ENCODE peak calls at places on chromosomes 1 and 21, in eight cellular contexts. C, V, F, Q, J, T, K and L are unnamed samples.

GRCh38 chr1:156387899-156388813 is 19.1 kb downstream of the RHBG start:
- DNase-seq in V (no peak), J (no peak), K (no peak), Q (no peak), T (no peak), C (no peak), F (no peak), L (no peak)

GRCh38 chr1:61301824-61302652 is 219.7 kb downstream of the NFIA start:
- DNase-seq in C (no peak), K (no peak), V (peak; percentile 43), J (no peak), F (peak; percentile 66), Q (peak; percentile 53), T (no peak), L (no peak)

GRCh38 chr1:53473463-53473862 is 14.3 kb downstream of the DMRTB1 start:
- DNase-seq in J (no peak), C (no peak), V (no peak), F (peak; percentile 28), K (no peak), T (no peak), Q (no peak), L (no peak)

GRCh38 chr1:206816390-206817287 is 44.3 kb upstream of the IL10 start:
- DNase-seq in T (no peak), F (peak; percentile 25), K (no peak), V (no peak), J (no peak), Q (no peak), C (no peak), L (no peak)

GRCh38 chr1:19623523-19623922 is 20.6 kb upstream of the NBL1 start:
- DNase-seq in V (no peak), C (no peak), T (no peak), J (no peak), K (no peak), F (no peak), Q (no peak), L (no peak)

GRCh38 chr1:235935506-235936224 is 69.0 kb upstream of the LYST start:
- DNase-seq in Q (no peak), F (no peak), K (no peak), V (no peak), J (peak; percentile 33), T (peak; percentile 57), C (no peak), L (no peak)

GRCh38 chr1:169546087-169546995 is 39.9 kb downstream of the F5 start:
- DNase-seq in C (peak; percentile 63), F (peak; percentile 89), T (peak; percentile 33), V (peak; percentile 78), K (no peak), Q (peak; percentile 66), J (peak; percentile 55), L (no peak)

GRCh38 chr1:209485167-209485566 is 98.3 kb upstream of the CAMK1G start:
- DNase-seq in K (no peak), V (peak; percentile 5), T (no peak), Q (no peak), F (peak; percentile 81), J (peak; percentile 73), C (no peak), L (peak; percentile 86)

GRCh38 chr1:236862615-236863211 is 67.6 kb downstream of the MTR start:
- DNase-seq in V (peak; percentile 92), K (no peak), C (no peak), F (no peak), Q (no peak), T (no peak), J (peak; percentile 63), L (no peak)

GRCh38 chr21:39316062-39316461 is 2.6 kb upstream of the BRWD1 start:
- DNase-seq in T (no peak), K (no peak), J (no peak), V (no peak), Q (no peak), F (no peak), C (no peak), L (no peak)

GRCh38 chr21:33783580-33783979 is 132.0 kb downstream of the ATP5PO start:
- DNase-seq in F (no peak), Q (no peak), K (no peak), J (no peak), T (no peak), V (no peak), C (no peak), L (no peak)

GRCh38 chr1:85406887-85407593 is 57.9 kb downstream of the DDAH1 start:
- DNase-seq in C (no peak), J (peak; percentile 55), Q (peak; percentile 96), K (no peak), T (peak; percentile 42), F (peak; percentile 95), V (peak; percentile 81), L (no peak)

GRCh38 chr1:153553691-153554608 is 4.9 kb upstream of the S100A3 start:
- DNase-seq in J (no peak), F (peak; percentile 32), K (no peak), Q (peak; percentile 42), V (no peak), T (no peak), C (no peak), L (peak; percentile 8)

GRCh38 chr1:102790997-102791396 is 317.3 kb downstream of the COL11A1 start:
- DNase-seq in T (no peak), C (no peak), V (no peak), K (no peak), J (no peak), F (peak; percentile 4), Q (no peak), L (no peak)

GRCh38 chr1:57279909-57280666 is 143.8 kb downstream of the DAB1 start:
- DNase-seq in C (no peak), Q (no peak), J (no peak), T (no peak), K (no peak), F (no peak), V (peak; percentile 7), L (peak; percentile 52)

GRCh38 chr1:68308034-68308433 is 75.7 kb upstream of the WLS start:
- DNase-seq in C (no peak), T (no peak), K (no peak), J (no peak), Q (no peak), F (no peak), V (peak; percentile 61), L (no peak)

GRCh38 chr1:25690396-25690956 is 73.9 kb downstream of the MAN1C1 start:
- DNase-seq in Q (no peak), T (no peak), K (no peak), C (no peak), F (no peak), V (no peak), J (no peak), L (no peak)
- H3K27ac ChIP-seq in Q (no peak overlapping the region), T (no peak overlapping the region), K (no peak overlapping the region), C (no peak overlapping the region), F (no peak overlapping the region), V (no peak overlapping the region), J (no peak overlapping the region), L (no peak overlapping the region)

DNA sequence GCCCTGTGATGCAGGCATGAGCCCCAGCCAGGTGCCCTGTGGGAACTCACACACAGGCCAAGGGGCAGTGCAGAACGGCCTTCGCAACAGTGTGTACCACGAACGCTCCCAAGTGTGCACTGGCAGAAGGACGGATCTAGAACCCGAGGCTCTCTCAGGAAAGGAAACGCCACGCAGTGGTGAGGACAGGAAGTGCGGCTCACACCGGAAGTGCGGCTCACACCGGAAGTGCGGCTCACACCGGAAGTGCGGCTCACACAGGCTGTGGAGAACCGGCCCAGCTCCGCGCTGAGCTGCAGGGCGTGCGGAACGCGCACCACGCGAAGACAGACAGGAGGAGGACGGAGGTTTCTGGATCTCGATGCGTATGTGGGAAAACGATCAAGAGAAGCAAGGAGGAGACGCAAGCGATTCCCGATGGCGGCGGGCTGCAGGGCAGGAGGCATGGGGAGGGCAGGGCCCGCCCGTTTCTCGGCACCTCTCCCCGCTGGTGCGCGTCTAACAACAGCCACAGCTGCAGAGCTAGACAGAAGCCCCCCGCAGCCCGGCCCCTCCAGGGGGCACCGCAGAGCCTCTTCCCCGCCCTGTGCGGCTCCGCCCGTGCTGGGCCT is 35.9 kb upstream of the TMEM52 start:
- DNase-seq in Q (no peak), F (no peak), K (no peak), T (no peak), C (no peak), V (no peak), J (no peak), L (no peak)
- TF ChIP-seq CTCF in Q (no peak), F (no peak), K (no peak), T (no peak), C (no peak), V (no peak), J (no peak), L (no peak)

GRCh38 chr1:25017436-25018109 is 87.5 kb upstream of the RUNX3 start:
- DNase-seq in F (no peak), V (no peak), C (no peak), T (no peak), Q (no peak), J (no peak), K (no peak), L (no peak)

GRCh38 chr1:25018110-25018470 is 88.0 kb upstream of the RUNX3 start:
- DNase-seq in K (no peak), J (no peak), C (no peak), F (no peak), T (no peak), V (no peak), Q (no peak), L (no peak)

GRCh38 chr1:25020173-25020840 is 90.2 kb upstream of the RUNX3 start:
- DNase-seq in C (no peak), K (no peak), F (no peak), T (no peak), J (no peak), V (no peak), Q (no peak), L (no peak)

GRCh38 chr1:25019351-25020172 is 89.5 kb upstream of the RUNX3 start:
- DNase-seq in T (no peak), Q (no peak), J (no peak), F (no peak), K (no peak), V (no peak), C (no peak), L (no peak)

GRCh38 chr1:25018878-25019277 is 88.8 kb upstream of the RUNX3 start:
- DNase-seq in V (no peak), F (no peak), C (no peak), T (no peak), K (no peak), Q (no peak), J (no peak), L (no peak)
- H3K4me1 ChIP-seq in V (no peaks in the 10 kb centered on the region), F (peaks cover 3% of the 10 kb centered on the region), C (peaks cover 64% of the 10 kb centered on the region), T (no peaks in the 10 kb centered on the region), K (peaks cover 10% of the 10 kb centered on the region), Q (no peaks in the 10 kb centered on the region), J (no peaks in the 10 kb centered on the region), L (no peaks in the 10 kb centered on the region)

GRCh38 chr1:54792686-54793282 is 8.3 kb downstream of the TTC22 start:
- DNase-seq in Q (no peak), C (no peak), T (no peak), V (no peak), K (no peak), J (no peak), F (no peak), L (no peak)

GRCh38 chr1:54796902-54797301 is 4.2 kb downstream of the TTC22 start:
- DNase-seq in Q (no peak), V (no peak), C (no peak), T (no peak), J (no peak), F (no peak), K (no peak), L (no peak)

GRCh38 chr1:54795841-54796468 is 5.2 kb downstream of the TTC22 start:
- DNase-seq in F (no peak), Q (no peak), C (no peak), K (no peak), J (no peak), V (peak; percentile 18), T (no peak), L (no peak)

GRCh38 chr1:54794401-54795099 is 6.6 kb downstream of the TTC22 start:
- DNase-seq in J (no peak), C (no peak), T (no peak), F (no peak), V (peak; percentile 27), Q (no peak), K (no peak), L (no peak)

GRCh38 chr1:54795100-54795665 is 5.9 kb downstream of the TTC22 start:
- DNase-seq in F (no peak), Q (no peak), C (no peak), J (no peak), K (no peak), V (no peak), T (no peak), L (no peak)
- H3K27ac ChIP-seq in F (no peak overlapping the region), Q (no peak overlapping the region), C (no peak overlapping the region), J (no peak overlapping the region), K (peak overlapping the region; percentile 90), V (no peak overlapping the region), T (no peak overlapping the region), L (no peak overlapping the region)